ENCODE peak calls at places on chromosomes 13 and 19, in seven cellular contexts. O is breast epithelium, G is left ventricle myocardium inferior, P is HCT116, C is tibial nerve, H is tibial artery, R is MM.1S. D is an unnamed sample. For H3K4me1, the result is how much of the 10 kb centered on the place peaks cover.

GRCh38 chr13:43682698-43683097 is 104.1 kb downstream of the ENOX1 start:
- DNase-seq in O (no peak), G (no peak), P (no peak), C (no peak), H (no peak), R (no peak), D (no peak)

GRCh38 chr13:99173606-99174005 is 27.0 kb upstream of the UBAC2 start:
- DNase-seq in O (no peak), G (no peak), P (no peak), C (no peak), H (no peak), R (no peak), D (no peak)

GRCh38 chr19:58456111-58456510 is 4.7 kb downstream of the ZNF324B start:
- DNase-seq in O (no peak), G (no peak), P (no peak), C (no peak), H (no peak), R (no peak), D (no peak)

GRCh38 chr13:68982961-68983619 is 1124.5 kb upstream of the ATXN8OS start:
- DNase-seq in O (no peak), G (no peak), P (no peak), C (no peak), H (peak), R (no peak), D (no peak)

GRCh38 chr19:3478409-3479176 is 1.7 kb downstream of the SMIM24 start:
- DNase-seq in O (no peak), G (no peak), P (no peak), C (no peak), H (no peak), R (no peak), D (peak)

GRCh38 chr13:50891206-50891605 is 18.4 kb upstream of the RNASEH2B start:
- DNase-seq in O (no peak), G (no peak), P (no peak), C (no peak), H (no peak), R (peak), D (no peak)

GRCh38 chr19:3868770-3869456 is at the start of gene ZFR2:
- DNase-seq in O (no peak), G (no peak), P (peak), C (no peak), H (no peak), R (no peak), D (no peak)

GRCh38 chr13:73971481-73971880 is 162.7 kb downstream of the KLF12 start:
- DNase-seq in O (no peak), G (no peak), P (no peak), C (no peak), H (no peak), R (no peak), D (no peak)

GRCh38 chr19:43783636-43784035 is 2.9 kb upstream of the KCNN4 start:
- DNase-seq in O (no peak), G (no peak), P (no peak), C (no peak), H (no peak), R (no peak), D (no peak)
- H3K4me1 ChIP-seq in O (under half), G (under half), P (half or more), C (under half), H (under half), R (under half), D (under half)

GRCh38 chr19:2332341-2333026 is 4.0 kb downstream of the SPPL2B start:
- DNase-seq in O (no peak), G (peak), P (no peak), C (no peak), H (no peak), R (peak), D (peak)

GRCh38 chr19:2334986-2335846 is 6.7 kb downstream of the SPPL2B start:
- DNase-seq in O (no peak), G (no peak), P (no peak), C (no peak), H (no peak), R (no peak), D (no peak)

GRCh38 chr19:2334426-2334825 is 5.9 kb downstream of the SPPL2B start:
- DNase-seq in O (no peak), G (no peak), P (no peak), C (no peak), H (no peak), R (no peak), D (no peak)

GRCh38 chr19:2333027-2333806 is 4.7 kb downstream of the SPPL2B start:
- DNase-seq in O (no peak), G (no peak), P (no peak), C (no peak), H (no peak), R (peak), D (no peak)

GRCh38 chr19:2333807-2334211 is 5.3 kb downstream of the SPPL2B start:
- DNase-seq in O (no peak), G (no peak), P (no peak), C (no peak), H (no peak), R (no peak), D (no peak)
- TF ChIP-seq CTCF in O (no peak), G (no peak), P (peak), C (no peak), H (no peak), R (no peak), D (no peak)

GRCh38 chr19:40747536-40747935 is 2.7 kb downstream of the ACTMAP start:
- DNase-seq in O (no peak), G (no peak), P (no peak), C (no peak), H (no peak), R (no peak), D (no peak)

GRCh38 chr19:40745402-40745780 is 4.9 kb downstream of the ACTMAP start:
- DNase-seq in O (no peak), G (no peak), P (no peak), C (no peak), H (no peak), R (no peak), D (no peak)

GRCh38 chr19:40742477-40742876 is 7.8 kb downstream of the ACTMAP start:
- DNase-seq in O (no peak), G (no peak), P (no peak), C (no peak), H (no peak), R (no peak), D (no peak)

GRCh38 chr19:40743926-40744325 is 6.4 kb downstream of the ACTMAP start:
- DNase-seq in O (no peak), G (no peak), P (no peak), C (no peak), H (no peak), R (no peak), D (no peak)

GRCh38 chr19:40744554-40745401 is 5.5 kb downstream of the ACTMAP start:
- DNase-seq in O (no peak), G (no peak), P (no peak), C (no peak), H (no peak), R (no peak), D (no peak)
- H3K27ac ChIP-seq in O (peak), G (peak), P (no peak), C (peak), H (peak), R (no peak), D (no peak)

GRCh38 chr19:10889880-10890279 is 18.5 kb downstream of the CARM1 start:
- DNase-seq in O (no peak), G (no peak), P (no peak), C (no peak), H (no peak), R (no peak), D (no peak)

GRCh38 chr19:10894911-10895213 is 23.5 kb downstream of the CARM1 start:
- DNase-seq in O (no peak), G (no peak), P (no peak), C (no peak), H (no peak), R (no peak), D (no peak)

GRCh38 chr19:10891360-10892108 is 20.2 kb downstream of the CARM1 start:
- DNase-seq in O (peak), G (peak), P (no peak), C (no peak), H (no peak), R (no peak), D (no peak)

GRCh38 chr19:10895363-10895762 is 24.0 kb downstream of the CARM1 start:
- DNase-seq in O (no peak), G (no peak), P (no peak), C (no peak), H (no peak), R (no peak), D (no peak)

GRCh38 chr19:10892256-10892655 is 20.9 kb downstream of the CARM1 start:
- DNase-seq in O (no peak), G (no peak), P (no peak), C (no peak), H (no peak), R (no peak), D (no peak)
- H3K4me1 ChIP-seq in O (under half), G (half or more), P (under half), C (half or more), H (under half), R (under half), D (under half)

DNA sequence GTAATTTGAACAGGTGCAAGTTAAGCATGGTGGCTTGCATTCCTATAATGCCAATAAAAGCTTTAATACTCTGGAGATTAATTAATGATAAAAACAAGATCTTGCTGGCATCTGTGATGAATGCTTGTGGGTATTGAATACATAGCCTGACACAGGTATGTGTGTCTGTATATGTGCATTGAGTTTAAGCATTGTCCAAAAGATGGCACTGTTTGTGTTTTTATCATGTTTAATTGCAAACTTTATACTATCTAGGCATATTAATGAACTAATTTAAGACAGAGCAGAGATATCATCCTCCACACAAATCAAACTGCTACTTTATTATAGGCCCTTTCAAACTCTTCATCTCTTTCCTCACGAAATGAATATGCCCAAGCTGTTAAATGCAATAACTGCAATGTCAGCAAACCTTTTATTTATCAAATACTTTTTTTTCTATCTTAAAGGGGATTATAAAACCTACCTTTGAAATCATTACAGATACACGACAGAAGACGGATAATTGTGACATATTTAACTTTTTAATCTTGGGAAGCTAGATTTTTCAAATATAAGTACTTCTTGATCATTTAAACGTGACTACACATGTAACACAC is 86.5 kb downstream of the TNFSF11 start:
- DNase-seq in O (no peak), G (no peak), P (no peak), C (no peak), H (no peak), R (no peak), D (no peak)
- TF ChIP-seq CTCF in O (no peak), G (peak), P (peak), C (no peak), H (no peak), R (no peak), D (no peak)

GRCh38 chr13:91087276-91087675 is 260.2 kb upstream of the MIR17HG start:
- DNase-seq in O (no peak), G (no peak), P (no peak), C (no peak), H (no peak), R (no peak), D (no peak)
- H3K27ac ChIP-seq in O (no peak), G (no peak), P (no peak), C (no peak), H (no peak), R (no peak), D (no peak)

GRCh38 chr19:31255863-31256600 is 93.2 kb downstream of the TSHZ3 start:
- DNase-seq in O (no peak), G (no peak), P (no peak), C (no peak), H (peak), R (no peak), D (no peak)

GRCh38 chr19:31255174-31255862 is 93.9 kb downstream of the TSHZ3 start:
- DNase-seq in O (no peak), G (no peak), P (no peak), C (no peak), H (no peak), R (no peak), D (no peak)

GRCh38 chr19:31252476-31252875 is 96.8 kb downstream of the TSHZ3 start:
- DNase-seq in O (no peak), G (no peak), P (no peak), C (no peak), H (no peak), R (no peak), D (no peak)

GRCh38 chr19:31254611-31255010 is 94.6 kb downstream of the TSHZ3 start:
- DNase-seq in O (no peak), G (no peak), P (no peak), C (no peak), H (no peak), R (no peak), D (no peak)

DNA sequence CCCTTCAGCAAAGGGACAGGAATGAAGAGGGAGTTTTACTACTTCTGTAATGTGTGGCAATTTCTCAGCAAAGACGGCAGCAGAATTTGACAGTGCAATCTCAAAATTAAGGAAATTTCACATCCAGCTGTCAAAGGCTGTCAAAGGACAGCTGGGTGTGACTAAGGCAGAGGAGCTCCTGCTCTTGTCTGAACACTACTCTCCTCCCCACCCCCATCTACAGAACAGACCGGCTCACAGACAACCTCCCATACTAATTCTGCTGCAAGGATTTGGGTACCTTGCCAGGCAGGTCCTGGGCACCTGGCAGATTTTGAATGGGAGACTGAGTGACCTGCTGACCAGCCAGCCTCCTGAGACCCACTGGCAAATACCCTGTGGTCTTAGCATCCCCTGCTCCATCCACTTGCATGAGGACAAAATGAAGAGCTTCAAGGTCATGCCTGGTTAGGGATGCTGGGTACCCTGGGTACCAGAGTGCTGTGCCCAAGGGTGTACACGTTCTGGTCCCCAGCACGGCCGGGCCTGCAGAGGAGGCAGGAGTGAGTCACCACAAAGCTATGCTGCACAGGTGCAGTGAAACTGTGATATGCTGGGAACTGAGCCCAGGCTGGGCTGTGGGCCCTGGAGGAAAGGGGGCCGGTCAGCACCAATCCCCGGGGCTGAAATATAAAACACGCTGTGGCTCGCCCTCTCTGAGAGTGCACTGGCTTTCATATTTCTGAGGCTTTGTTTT is 95.3 kb downstream of the TSHZ3 start:
- DNase-seq in O (no peak), G (no peak), P (no peak), C (no peak), H (no peak), R (no peak), D (no peak)
- H3K4me1 ChIP-seq in O (under half), G (under half), P (under half), C (under half), H (under half), R (under half), D (under half)

GRCh38 chr19:28020631-28021315 is 1192.2 kb downstream of the UQCRFS1 start:
- DNase-seq in O (no peak), G (no peak), P (no peak), C (no peak), H (no peak), R (no peak), D (no peak)

GRCh38 chr19:28019901-28020300 is 1193.0 kb downstream of the UQCRFS1 start:
- DNase-seq in O (no peak), G (no peak), P (no peak), C (no peak), H (no peak), R (no peak), D (no peak)

GRCh38 chr19:28021316-28022185 is 1191.4 kb downstream of the UQCRFS1 start:
- DNase-seq in O (no peak), G (no peak), P (no peak), C (no peak), H (no peak), R (no peak), D (no peak)

GRCh38 chr19:28018499-28018898 is 1194.5 kb downstream of the UQCRFS1 start:
- DNase-seq in O (no peak), G (no peak), P (no peak), C (no peak), H (no peak), R (no peak), D (no peak)

GRCh38 chr19:28019371-28019770 is 1193.6 kb downstream of the UQCRFS1 start:
- DNase-seq in O (no peak), G (no peak), P (no peak), C (no peak), H (no peak), R (no peak), D (no peak)
- TF ChIP-seq CTCF in O (no peak), G (no peak), P (no peak), C (no peak), H (no peak), R (no peak), D (no peak)

GRCh38 chr19:16868423-16869130 is 20.2 kb upstream of the F2RL3 start:
- DNase-seq in O (no peak), G (no peak), P (no peak), C (no peak), H (no peak), R (no peak), D (no peak)
- H3K27ac ChIP-seq in O (no peak), G (no peak), P (no peak), C (no peak), H (no peak), R (no peak), D (no peak)

D was measured in CD8-positive, alpha-beta T cell.